ENCODE peak calls at places on chromosome 1, in six cellular contexts. Y is AG04450; K is body of pancreas; V is heart left ventricle; J is PC-3; L is CD4-positive, CD25-positive, alpha-beta regulatory T cell. O is an unnamed sample.

GRCh38 chr1:229296541-229296941 is 25.6 kb downstream of the RAB4A start:
- DNase-seq in K (no peak), V (no peak), L (no peak), J (no peak), Y (peak), O (no peak)

GRCh38 chr1:165949335-165950130 is 122.1 kb downstream of the UCK2 start:
- DNase-seq in Y (no peak), V (no peak), L (no peak), K (no peak), J (peak), O (no peak)

GRCh38 chr1:119815361-119815760 is 4.1 kb upstream of the REG4 start:
- DNase-seq in L (no peak), J (peak), V (no peak), Y (no peak), K (no peak), O (no peak)

GRCh38 chr1:115012006-115012405 is 17.6 kb upstream of the TSHB start:
- DNase-seq in J (no peak), Y (no peak), K (no peak), V (no peak), L (no peak), O (no peak)

GRCh38 chr1:186984959-186985358 is 156.2 kb downstream of the PLA2G4A start:
- DNase-seq in Y (no peak), K (no peak), J (no peak), V (no peak), L (no peak), O (no peak)

GRCh38 chr1:85245456-85245855 is 14.0 kb downstream of the C1orf52 start:
- DNase-seq in V (no peak), Y (no peak), K (no peak), J (no peak), L (no peak), O (no peak)

GRCh38 chr1:33350611-33351280 is 29.8 kb upstream of the A3GALT2 start:
- DNase-seq in V (no peak), K (no peak), J (peak), L (no peak), Y (no peak), O (no peak)

GRCh38 chr1:173467426-173467825 is 9.7 kb upstream of the PRDX6 start:
- DNase-seq in Y (no peak), L (no peak), K (no peak), J (no peak), V (no peak), O (no peak)

GRCh38 chr1:21342961-21343838 is 52.9 kb upstream of the ECE1 start:
- DNase-seq in K (no peak), L (peak), V (no peak), J (no peak), Y (no peak), O (no peak)

GRCh38 chr1:109873278-109874175 is 37.1 kb upstream of the CSF1 start:
- DNase-seq in K (no peak), V (no peak), J (no peak), L (no peak), Y (no peak), O (no peak)

GRCh38 chr1:63651110-63651776 is 58.0 kb downstream of the PGM1 start:
- DNase-seq in V (no peak), Y (no peak), J (peak), K (no peak), L (peak), O (no peak)

GRCh38 chr1:162383091-162383490 is 1.6 kb downstream of the C1orf226 start:
- DNase-seq in V (no peak), Y (no peak), J (no peak), L (no peak), K (no peak), O (no peak)

GRCh38 chr1:230385173-230385480 is 41.0 kb downstream of the PGBD5 start:
- DNase-seq in V (no peak), K (no peak), Y (no peak), L (no peak), J (no peak), O (no peak)

GRCh38 chr1:220182656-220183055 is 88.7 kb downstream of the IARS2 start:
- DNase-seq in V (no peak), L (no peak), Y (no peak), K (no peak), J (no peak), O (no peak)

GRCh38 chr1:62271932-62272728 is 47.1 kb downstream of the KANK4 start:
- DNase-seq in Y (no peak), J (no peak), V (no peak), L (peak), K (no peak), O (peak)

GRCh38 chr1:116110507-116111195 is 548 bp upstream of the MAB21L3 start:
- DNase-seq in K (no peak), Y (no peak), L (no peak), J (no peak), V (no peak), O (no peak)

GRCh38 chr1:156640842-156641706 is 843 bp upstream of the BCAN start:
- DNase-seq in V (no peak), Y (no peak), L (no peak), J (no peak), K (no peak), O (no peak)

GRCh38 chr1:184838374-184838995 is 83.8 kb upstream of the EDEM3 start:
- DNase-seq in L (no peak), V (no peak), J (peak), K (peak), Y (peak), O (no peak)

GRCh38 chr1:39988618-39989343 is 33.8 kb downstream of the MFSD2A start:
- DNase-seq in K (peak), V (no peak), L (no peak), Y (peak), J (peak), O (no peak)

GRCh38 chr1:32031578-32032286 is 18.1 kb downstream of the KHDRBS1 start:
- DNase-seq in K (no peak), V (no peak), J (peak), L (no peak), Y (peak), O (no peak)

GRCh38 chr1:91556556-91556955 is 55.9 kb downstream of the CDC7 start:
- DNase-seq in J (no peak), L (no peak), K (no peak), Y (no peak), V (no peak), O (no peak)

GRCh38 chr1:3924186-3924815 is 24.2 kb upstream of the C1orf174 start:
- DNase-seq in V (peak), J (no peak), L (no peak), K (no peak), Y (no peak), O (peak)

GRCh38 chr1:212938846-212939245 is 11.5 kb upstream of the VASH2 start:
- DNase-seq in Y (no peak), V (no peak), J (no peak), L (no peak), K (no peak), O (no peak)

GRCh38 chr1:183914283-183914682 is 109.4 kb downstream of the RGL1 start:
- DNase-seq in V (no peak), K (no peak), L (no peak), Y (no peak), J (no peak), O (no peak)

GRCh38 chr1:12636098-12636950 is 7.6 kb upstream of the AADACL4 start:
- DNase-seq in L (no peak), V (peak), J (no peak), K (peak), Y (no peak), O (peak)

GRCh38 chr1:187733234-187733633 is 904.5 kb downstream of the PLA2G4A start:
- DNase-seq in J (no peak), Y (no peak), L (no peak), K (no peak), V (no peak), O (no peak)

GRCh38 chr1:206705744-206706297 is 21.1 kb downstream of the MAPKAPK2 start:
- DNase-seq in J (no peak), V (no peak), L (no peak), Y (no peak), K (no peak), O (no peak)

GRCh38 chr1:21702780-21703179 is 33.6 kb upstream of the RAP1GAP start:
- DNase-seq in V (no peak), L (no peak), J (no peak), Y (no peak), K (no peak), O (no peak)

GRCh38 chr1:244280859-244281258 is 170.8 kb downstream of the ADSS2 start:
- DNase-seq in K (no peak), Y (peak), V (no peak), L (no peak), J (peak), O (no peak)

GRCh38 chr1:96845464-96845863 is 123.9 kb downstream of the PTBP2 start:
- DNase-seq in L (peak), K (peak), V (no peak), Y (no peak), J (peak), O (peak)

GRCh38 chr1:233368106-233368783 is 40.7 kb downstream of the MAP3K21 start:
- DNase-seq in L (no peak), J (peak), K (no peak), V (no peak), Y (no peak), O (no peak)

GRCh38 chr1:9238550-9238949 is 4.0 kb downstream of the H6PD start:
- DNase-seq in L (no peak), J (no peak), Y (no peak), V (no peak), K (no peak), O (no peak)

DNA sequence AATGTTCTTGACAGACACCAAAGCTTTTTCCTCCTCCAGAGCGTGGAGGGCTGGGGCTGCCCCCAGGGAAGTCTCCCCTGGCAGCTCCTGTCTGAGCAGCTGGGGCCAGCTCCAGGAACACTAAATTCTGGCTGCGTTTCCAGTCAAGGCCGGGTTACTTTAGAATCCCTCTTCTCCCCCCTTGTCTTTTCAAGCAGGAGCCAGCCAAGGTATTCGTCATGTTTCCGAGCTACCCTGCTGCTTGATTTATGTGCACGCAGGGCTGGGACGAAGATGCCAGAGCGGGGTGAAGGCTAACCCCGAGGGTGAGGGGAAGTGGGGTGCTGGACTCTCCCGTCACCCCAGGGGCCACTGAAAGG is 68.1 kb upstream of the ANGPTL1 start:
- DNase-seq in L (no peak), J (no peak), K (peak), V (peak), Y (peak), O (peak)
- H3K4me3 ChIP-seq in L (no peak), J (no peak), K (no peak), V (peak), Y (no peak), O (no peak)

GRCh38 chr1:59025898-59026426 is 242.1 kb upstream of the JUN start:
- DNase-seq in V (no peak), L (no peak), J (no peak), K (no peak), Y (no peak), O (no peak)
- H3K4me3 ChIP-seq in V (no peak), L (no peak), J (no peak), K (no peak), Y (no peak), O (no peak)

DNA sequence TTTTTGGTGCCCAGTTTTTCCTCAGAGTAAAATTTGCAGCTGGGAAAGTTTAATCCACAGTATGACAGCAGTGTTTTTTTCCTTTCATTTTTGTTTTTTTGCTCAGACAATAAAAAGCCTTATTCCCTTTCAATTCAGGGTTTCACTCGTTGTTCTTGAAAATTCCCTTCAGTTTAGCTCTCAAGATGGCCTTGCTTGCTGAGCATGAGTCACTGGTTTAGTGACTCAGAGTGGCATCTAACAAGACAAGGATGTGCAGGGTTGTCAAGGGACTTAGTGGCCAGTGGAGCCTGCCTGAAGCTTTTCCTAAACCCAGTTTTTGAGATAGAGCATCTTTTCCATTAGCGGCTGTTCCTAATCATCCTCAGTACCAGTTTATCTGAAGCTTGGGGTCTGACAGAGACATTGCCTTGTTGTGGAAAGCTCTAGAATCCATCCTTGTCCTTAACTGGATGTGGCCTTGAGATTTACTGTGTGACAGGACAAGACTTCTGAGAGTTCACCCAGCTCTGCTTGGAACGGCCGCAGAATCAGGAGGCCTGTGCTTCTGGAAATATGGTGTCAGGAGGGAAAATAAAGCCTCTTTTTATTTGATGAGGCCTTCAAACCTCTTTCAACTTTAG is 48.4 kb upstream of the DNAJC6 start:
- DNase-seq in V (no peak), L (no peak), Y (no peak), J (peak), K (no peak), O (no peak)
- H3K4me3 ChIP-seq in V (no peak), L (no peak), Y (no peak), J (no peak), K (no peak), O (no peak)

GRCh38 chr1:179781962-179782361 is 38.9 kb downstream of the FAM163A start:
- DNase-seq in Y (peak), K (peak), L (no peak), V (peak), J (no peak), O (no peak)
- H3K4me3 ChIP-seq in Y (no peak), K (no peak), L (no peak), V (no peak), J (no peak), O (no peak)

DNA sequence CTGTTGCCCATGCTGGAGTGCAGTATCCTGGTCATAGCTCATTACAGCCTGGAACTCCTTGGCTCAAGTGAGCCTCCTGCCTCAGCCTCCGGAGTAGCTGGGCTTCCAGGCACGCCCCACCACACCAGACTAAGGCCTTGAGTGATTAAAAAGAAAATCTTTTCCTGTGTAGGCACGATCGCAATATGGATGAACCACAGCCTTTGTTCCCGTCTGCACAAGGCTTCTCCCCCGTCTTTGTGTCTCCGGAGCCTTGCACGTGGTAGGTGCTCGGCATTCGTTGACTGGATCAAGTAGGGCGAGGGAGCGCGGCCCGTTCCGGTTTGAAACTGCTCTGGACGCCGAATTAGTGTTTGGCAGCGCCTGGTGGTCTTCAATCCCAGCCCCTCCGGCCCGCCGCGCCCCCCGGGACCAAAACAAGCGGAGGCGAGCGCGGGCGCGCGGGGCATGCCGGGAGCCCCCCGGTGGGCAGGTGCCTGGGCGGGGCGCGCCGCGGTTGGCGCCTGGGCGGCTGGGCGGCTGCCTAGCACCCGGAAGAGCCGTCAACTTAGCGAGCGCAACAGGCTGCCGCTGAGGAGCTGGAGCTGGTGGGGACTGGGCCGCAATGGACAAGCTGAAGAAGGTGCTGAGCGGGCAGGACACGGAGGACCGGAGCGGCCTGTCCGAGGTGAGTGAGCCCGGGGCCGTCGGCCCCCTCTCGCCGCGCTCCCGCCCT is at the start of gene SFT2D2:
- DNase-seq in Y (no peak), L (peak), V (peak), J (peak), K (peak), O (peak)
- H3K4me3 ChIP-seq in Y (peak), L (peak), V (peak), J (peak), K (peak), O (peak)

GRCh38 chr1:1326075-1326605 is 1.5 kb downstream of the CPTP start:
- DNase-seq in V (no peak), K (no peak), L (peak), Y (no peak), J (no peak), O (no peak)
- H3K4me3 ChIP-seq in V (peak), K (no peak), L (peak), Y (no peak), J (peak), O (peak)

GRCh38 chr1:48790397-48790796 is 13.7 kb upstream of the BEND5 start:
- DNase-seq in V (no peak), J (no peak), L (no peak), Y (no peak), K (no peak), O (no peak)

GRCh38 chr1:48794815-48795214 is 18.1 kb upstream of the BEND5 start:
- DNase-seq in J (peak), Y (no peak), V (no peak), K (no peak), L (no peak), O (no peak)

GRCh38 chr1:48789903-48790302 is 13.2 kb upstream of the BEND5 start:
- DNase-seq in L (no peak), J (peak), Y (no peak), V (no peak), K (no peak), O (no peak)

DNA sequence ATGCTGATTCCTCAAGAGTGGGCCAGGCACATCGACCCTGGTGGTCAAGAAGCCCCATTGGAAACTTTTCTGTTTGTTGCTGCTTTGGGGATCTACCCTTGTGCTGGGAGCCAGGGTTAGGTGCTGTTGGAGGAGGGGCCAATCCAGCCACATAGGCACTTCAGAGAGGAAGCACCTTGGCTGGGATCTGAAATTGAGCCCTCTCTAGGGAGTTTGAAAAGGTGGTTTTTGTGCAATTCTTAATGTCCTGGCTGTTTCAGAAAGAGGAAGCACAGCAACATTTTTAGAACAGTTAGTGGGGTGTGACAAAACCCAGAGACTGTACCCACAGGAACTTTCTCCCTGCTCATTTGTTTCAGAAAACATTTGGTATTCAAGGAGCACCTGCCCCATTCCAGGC is 17.2 kb upstream of the BEND5 start:
- DNase-seq in L (no peak), K (no peak), Y (no peak), J (no peak), V (no peak), O (peak)
- H3K4me3 ChIP-seq in L (no peak), K (no peak), Y (no peak), J (no peak), V (no peak), O (no peak)